ENCODE peak calls at places on chromosomes 12 and 14, in five cellular contexts. V is tibial nerve, Y is WERI-Rb-1, G is heart left ventricle, U is dorsolateral prefrontal cortex. W is an unnamed sample.

GRCh38 chr12:2268478-2269286 is 215.9 kb downstream of the CACNA1C start:
- DNase-seq in V (no peak), Y (no peak), G (no peak), U (peak), W (no peak)

GRCh38 chr14:103118019-103118662 is 5.1 kb upstream of the TNFAIP2 start:
- DNase-seq in V (peak), Y (no peak), G (peak), U (no peak), W (peak)

GRCh38 chr14:31395572-31396205 is 24.7 kb downstream of the HEATR5A start:
- DNase-seq in V (no peak), Y (no peak), G (no peak), U (no peak), W (no peak)

GRCh38 chr14:29925736-29926135 is 1.9 kb downstream of the PRKD1 start:
- DNase-seq in V (no peak), Y (no peak), G (no peak), U (no peak), W (no peak)

GRCh38 chr12:2118061-2118460 is 65.3 kb downstream of the CACNA1C start:
- DNase-seq in V (no peak), Y (no peak), G (no peak), U (no peak), W (peak)

GRCh38 chr14:68653754-68654153 is 139.1 kb downstream of the ZFP36L1 start:
- DNase-seq in V (no peak), Y (no peak), G (no peak), U (no peak), W (no peak)

GRCh38 chr14:54106802-54107377 is 150.3 kb upstream of the BMP4 start:
- DNase-seq in V (no peak), Y (no peak), G (no peak), U (no peak), W (no peak)

GRCh38 chr12:85007836-85008235 is 28.2 kb downstream of the TSPAN19 start:
- DNase-seq in V (no peak), Y (no peak), G (no peak), U (no peak), W (no peak)

GRCh38 chr12:98154850-98155249 is 360.5 kb upstream of the TMPO start:
- DNase-seq in V (no peak), Y (peak), G (no peak), U (no peak), W (no peak)

GRCh38 chr12:114396869-114397719 is 8.8 kb downstream of the TBX5 start:
- DNase-seq in V (no peak), Y (no peak), G (no peak), U (no peak), W (no peak)

GRCh38 chr12:11182529-11182928 is 4.2 kb downstream of the TAS2R42 start:
- DNase-seq in V (no peak), Y (no peak), G (no peak), U (no peak), W (no peak)

GRCh38 chr14:94171208-94171607 is 2.9 kb upstream of the PPP4R4 start:
- DNase-seq in V (no peak), Y (no peak), G (no peak), U (no peak), W (no peak)

GRCh38 chr12:79424109-79424721 is 266.5 kb downstream of the PAWR start:
- DNase-seq in V (no peak), Y (no peak), G (no peak), U (no peak), W (no peak)

GRCh38 chr12:98329589-98329988 is 185.8 kb upstream of the TMPO start:
- DNase-seq in V (no peak), Y (no peak), G (no peak), U (no peak), W (no peak)

GRCh38 chr12:53999596-54000104 is 311 bp upstream of the HOXC9 start:
- DNase-seq in V (no peak), Y (peak), G (no peak), U (no peak), W (peak)

GRCh38 chr12:132812631-132813305 is 15.9 kb downstream of the GOLGA3 start:
- DNase-seq in V (no peak), Y (no peak), G (no peak), U (no peak), W (no peak)

GRCh38 chr12:80763874-80764273 is 47.2 kb downstream of the MYF5 start:
- DNase-seq in V (no peak), Y (peak), G (no peak), U (no peak), W (no peak)

GRCh38 chr12:122421263-122421814 is 1.1 kb downstream of the CLIP1 start:
- DNase-seq in V (peak), Y (peak), G (no peak), U (peak), W (peak)

GRCh38 chr12:39062266-39062996 is 157.0 kb upstream of the CPNE8 start:
- DNase-seq in V (no peak), Y (no peak), G (no peak), U (no peak), W (no peak)

DNA sequence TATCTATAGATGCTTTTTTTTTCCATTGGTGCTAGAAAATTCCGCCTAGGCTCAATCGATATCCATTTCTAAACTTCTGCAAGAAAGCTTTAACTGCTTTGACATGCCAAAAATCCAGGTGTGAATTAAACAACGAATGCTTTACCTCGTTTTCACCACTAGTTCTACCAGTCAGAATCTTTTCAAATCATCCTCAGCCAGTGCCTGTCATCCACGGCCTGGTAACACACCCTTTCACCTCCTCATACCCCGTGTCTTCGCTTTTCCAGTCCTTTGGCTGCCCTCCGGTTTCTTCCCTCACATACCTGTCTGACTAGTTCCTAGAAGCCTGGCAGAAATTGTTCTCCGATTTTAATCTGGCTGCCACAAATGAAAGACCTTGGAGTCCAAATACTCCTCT is 1.4 kb upstream of the PHC1 start:
- DNase-seq in V (no peak), Y (peak), G (no peak), U (no peak), W (no peak)
- TF ChIP-seq CTCF in V (no peak), Y (no peak), G (peak), U (no peak), W (no peak)

DNA sequence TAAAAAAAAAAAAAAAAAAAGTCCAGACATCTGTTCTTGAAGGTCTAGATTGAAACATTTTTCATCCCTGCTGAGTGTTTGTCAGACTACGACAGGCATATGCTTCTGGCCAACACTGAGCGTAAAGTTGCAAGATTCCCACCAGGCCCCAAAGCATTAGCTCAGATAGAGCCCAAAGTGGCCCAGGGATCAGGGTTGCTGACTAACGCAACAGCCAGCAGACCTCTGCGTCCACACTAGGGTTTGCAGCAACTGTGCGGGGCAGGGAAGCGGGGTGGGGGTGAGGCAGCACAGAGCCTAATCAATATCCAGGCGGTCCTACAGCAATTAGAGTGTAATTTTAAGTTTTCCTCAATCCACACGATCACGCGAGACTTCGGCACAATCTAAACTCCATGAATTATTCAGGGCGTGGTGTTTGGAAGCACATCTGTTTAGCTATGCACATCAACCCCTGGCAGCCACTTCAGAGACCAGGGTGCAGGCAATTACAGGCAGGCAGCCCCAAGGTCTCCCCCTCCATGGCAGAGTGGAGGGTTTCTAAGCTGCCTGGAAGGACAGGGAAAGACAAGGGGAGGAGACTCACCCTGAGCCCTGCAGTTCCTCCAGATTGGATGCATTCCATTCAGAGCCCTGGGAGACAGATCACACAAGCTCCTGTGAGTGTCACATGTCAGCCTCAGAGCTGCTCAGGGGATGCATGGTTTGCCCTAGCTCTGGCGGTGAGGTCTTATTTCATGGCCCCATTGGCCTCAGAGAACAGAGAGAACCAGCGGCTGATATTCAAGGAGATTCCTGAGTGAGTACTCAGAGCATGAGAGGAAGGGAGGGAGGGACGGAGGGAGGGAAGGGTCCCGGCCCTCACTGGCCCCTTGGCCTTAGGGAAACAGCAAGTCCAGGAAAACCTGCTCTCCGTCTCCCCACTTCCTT is 55.4 kb downstream of the SSH1 start:
- DNase-seq in V (peak), Y (no peak), G (peak), U (no peak), W (peak)
- H3K4me3 ChIP-seq in V (no peak), Y (no peak), G (peak), U (no peak), W (no peak)

GRCh38 chr12:55818140-55818728 is 393 bp downstream of the ORMDL2 start:
- DNase-seq in V (no peak), Y (no peak), G (no peak), U (no peak), W (no peak)

GRCh38 chr12:55822228-55822627 is 4.4 kb downstream of the ORMDL2 start:
- DNase-seq in V (no peak), Y (no peak), G (no peak), U (no peak), W (no peak)

GRCh38 chr12:55818886-55819285 is 1.0 kb downstream of the ORMDL2 start:
- DNase-seq in V (no peak), Y (no peak), G (no peak), U (no peak), W (no peak)

GRCh38 chr12:55823419-55823818 is 5.6 kb downstream of the ORMDL2 start:
- DNase-seq in V (no peak), Y (no peak), G (no peak), U (no peak), W (no peak)

GRCh38 chr12:55820679-55821078 is 2.8 kb downstream of the ORMDL2 start:
- DNase-seq in V (no peak), Y (no peak), G (no peak), U (no peak), W (no peak)
- H3K27ac ChIP-seq in V (no peak), Y (no peak), G (no peak), U (no peak), W (no peak)

DNA sequence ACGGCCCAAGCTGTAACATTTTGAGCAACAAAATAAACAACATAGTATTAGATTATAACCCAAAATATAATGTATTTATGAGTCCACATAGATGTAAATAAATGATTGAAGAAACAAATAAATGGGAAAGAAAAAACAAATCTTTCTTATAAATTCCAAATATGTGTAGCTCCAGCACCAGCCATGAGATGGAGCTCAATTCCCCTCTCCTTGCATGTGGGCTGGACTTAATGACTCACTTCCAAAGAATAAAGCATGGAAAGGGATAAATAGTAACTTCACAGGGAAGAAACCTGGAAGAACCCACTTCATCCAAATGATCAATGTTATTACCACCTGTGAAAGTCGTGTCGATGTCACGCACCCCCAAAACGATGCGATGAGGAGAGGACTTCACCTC is 158.8 kb downstream of the RPAP3 start:
- DNase-seq in V (no peak), Y (no peak), G (no peak), U (no peak), W (no peak)
- TF ChIP-seq CTCF in V (no peak), Y (peak), G (no peak), U (no peak), W (no peak)

GRCh38 chr12:46364300-46364696 is 8.3 kb downstream of the SLC38A2 start:
- DNase-seq in V (no peak), Y (no peak), G (no peak), U (no peak), W (no peak)

GRCh38 chr12:46363582-46364299 is 8.8 kb downstream of the SLC38A2 start:
- DNase-seq in V (no peak), Y (no peak), G (no peak), U (no peak), W (no peak)

GRCh38 chr12:46365951-46366379 is 6.6 kb downstream of the SLC38A2 start:
- DNase-seq in V (no peak), Y (no peak), G (no peak), U (no peak), W (no peak)

GRCh38 chr12:46366771-46367170 is 5.8 kb downstream of the SLC38A2 start:
- DNase-seq in V (no peak), Y (no peak), G (no peak), U (no peak), W (no peak)

GRCh38 chr12:46364777-46365580 is 7.6 kb downstream of the SLC38A2 start:
- DNase-seq in V (peak), Y (no peak), G (peak), U (peak), W (peak)
- H3K4me3 ChIP-seq in V (no peak), Y (no peak), G (peak), U (peak), W (peak)

GRCh38 chr12:33676866-33677265 is 237.2 kb upstream of the SYT10 start:
- DNase-seq in V (no peak), Y (no peak), G (no peak), U (no peak), W (no peak)
- H3K27ac ChIP-seq in V (no peak), Y (no peak), G (no peak), U (no peak), W (no peak)

GRCh38 chr12:131349397-131350127 is 361.3 kb upstream of the SFSWAP start:
- DNase-seq in V (no peak), Y (no peak), G (no peak), U (no peak), W (no peak)

GRCh38 chr12:131347732-131348131 is 363.2 kb upstream of the SFSWAP start:
- DNase-seq in V (no peak), Y (no peak), G (no peak), U (no peak), W (no peak)

GRCh38 chr12:131346578-131347344 is 364.1 kb upstream of the SFSWAP start:
- DNase-seq in V (no peak), Y (peak), G (no peak), U (no peak), W (no peak)

GRCh38 chr12:131347345-131347714 is 363.6 kb upstream of the SFSWAP start:
- DNase-seq in V (no peak), Y (no peak), G (no peak), U (no peak), W (no peak)

DNA sequence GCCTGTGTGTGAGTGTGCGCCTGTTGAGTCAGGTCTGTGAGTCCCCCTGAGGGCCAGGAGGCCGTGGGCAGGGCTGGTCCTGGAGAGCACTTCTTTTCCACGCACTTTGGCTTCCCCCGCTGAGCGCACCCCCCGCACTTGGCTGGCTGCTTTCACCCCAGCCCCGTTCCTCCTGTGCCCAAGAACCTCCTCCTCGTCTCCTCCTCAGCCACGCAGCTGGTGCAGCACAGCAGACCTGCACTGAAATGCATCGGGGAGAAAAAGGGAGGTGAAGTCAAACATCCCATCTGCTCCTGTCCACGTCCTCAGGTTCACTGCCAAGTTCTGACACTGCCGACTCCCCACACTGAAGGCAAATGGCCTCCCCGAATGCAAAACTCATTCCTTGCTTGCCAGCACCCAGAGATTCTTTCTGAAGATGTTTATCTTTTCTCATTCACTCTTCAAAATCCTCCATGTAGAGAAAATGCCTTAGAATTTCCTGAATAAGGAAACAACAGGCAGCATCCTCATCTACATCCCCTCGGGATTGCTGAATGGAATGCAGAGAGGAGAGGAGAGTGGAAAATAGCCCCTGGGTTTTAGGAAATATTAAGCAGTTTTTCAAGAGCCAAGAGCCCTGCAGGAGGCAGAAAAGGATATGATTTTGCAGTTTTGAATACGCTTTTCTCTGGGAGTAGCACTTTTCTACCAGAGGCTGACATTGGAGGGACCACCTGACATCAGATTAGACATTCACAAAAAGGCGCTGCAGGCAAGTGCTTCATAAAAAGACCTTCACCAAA is 362.5 kb upstream of the SFSWAP start:
- DNase-seq in V (no peak), Y (no peak), G (no peak), U (peak), W (no peak)
- TF ChIP-seq CTCF in V (peak), Y (no peak), G (no peak), U (no peak), W (peak)

DNA sequence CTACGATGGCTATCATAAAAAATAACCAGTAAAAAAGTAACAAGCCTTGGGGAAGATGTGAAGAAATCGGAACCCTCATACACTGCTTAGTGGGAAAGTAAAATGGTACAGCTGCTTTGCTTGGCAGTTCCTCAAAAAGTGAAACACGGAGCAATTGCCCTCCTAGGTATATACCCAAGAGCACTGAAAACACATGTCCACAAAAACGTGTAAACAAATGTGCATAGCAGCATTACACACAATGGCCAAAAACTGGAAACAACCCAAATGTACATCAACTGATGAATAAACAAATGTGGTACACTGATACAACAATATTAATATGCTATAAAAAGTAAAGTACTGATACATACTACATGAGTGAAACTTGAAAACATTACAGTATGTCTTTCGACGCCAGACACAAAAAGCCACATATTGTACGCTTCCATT is 1.2 kb downstream of the SLC41A2 start:
- DNase-seq in V (no peak), Y (no peak), G (no peak), U (no peak), W (no peak)
- H3K4me3 ChIP-seq in V (no peak), Y (no peak), G (no peak), U (peak), W (peak)

GRCh38 chr14:64540208-64541202 is at the start of gene HSPA2:
- DNase-seq in V (peak), Y (no peak), G (peak), U (peak), W (peak)

GRCh38 chr14:64539186-64539552 is 1.4 kb upstream of the HSPA2 start:
- DNase-seq in V (no peak), Y (no peak), G (no peak), U (no peak), W (no peak)

GRCh38 chr14:64541971-64542838 is 1.7 kb downstream of the HSPA2 start:
- DNase-seq in V (no peak), Y (no peak), G (no peak), U (no peak), W (peak)

GRCh38 chr14:64542839-64543207 is 2.3 kb downstream of the HSPA2 start:
- DNase-seq in V (no peak), Y (no peak), G (no peak), U (no peak), W (no peak)

DNA sequence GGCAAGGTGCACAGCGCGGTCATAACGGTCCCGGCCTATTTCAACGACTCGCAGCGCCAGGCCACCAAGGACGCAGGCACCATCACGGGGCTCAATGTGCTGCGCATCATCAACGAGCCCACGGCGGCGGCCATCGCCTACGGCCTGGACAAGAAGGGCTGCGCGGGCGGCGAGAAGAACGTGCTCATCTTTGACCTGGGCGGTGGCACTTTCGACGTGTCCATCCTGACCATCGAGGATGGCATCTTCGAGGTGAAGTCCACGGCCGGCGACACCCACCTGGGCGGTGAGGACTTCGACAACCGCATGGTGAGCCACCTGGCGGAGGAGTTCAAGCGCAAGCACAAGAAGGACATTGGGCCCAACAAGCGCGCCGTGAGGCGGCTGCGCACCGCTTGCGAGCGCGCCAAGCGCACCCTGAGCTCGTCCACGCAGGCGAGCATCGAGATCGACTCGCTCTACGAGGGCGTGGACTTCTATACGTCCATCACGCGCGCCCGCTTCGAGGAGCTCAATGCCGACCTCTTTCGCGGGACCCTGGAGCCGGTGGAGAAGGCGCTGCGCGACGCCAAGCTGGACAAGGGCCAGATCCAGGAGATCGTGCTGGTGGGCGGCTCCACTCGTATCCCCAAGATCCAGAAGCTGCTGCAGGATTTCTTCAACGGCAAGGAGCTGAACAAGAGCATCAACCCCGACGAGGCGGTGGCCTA is 875 bp downstream of the HSPA2 start:
- DNase-seq in V (no peak), Y (no peak), G (no peak), U (no peak), W (peak)
- H3K27ac ChIP-seq in V (no peak), Y (no peak), G (no peak), U (peak), W (peak)

W was measured in uterus.